ENCODE peak calls at places on chromosomes 6 and 20, in four cellular contexts. One of them, this sample, is unnamed.

GRCh38 chr6:66429220-66429619 is 722.2 kb upstream of the EYS start:
- DNase-seq in K562: no peak
- DNase-seq in A549: no peak
- DNase-seq in IMR-90: peak
- DNase-seq in this sample: no peak

GRCh38 chr20:17822540-17823155 is 122.9 kb downstream of the BANF2 start:
- DNase-seq in A549: no peak
- DNase-seq in IMR-90: no peak
- DNase-seq in K562: no peak
- DNase-seq in this sample: no peak

GRCh38 chr6:3906191-3907019 is 57.2 kb downstream of the FAM50B start:
- DNase-seq in K562: no peak
- DNase-seq in A549: no peak
- DNase-seq in IMR-90: no peak
- DNase-seq in this sample: no peak

GRCh38 chr6:165834613-165835259 is 171.7 kb upstream of the PDE10A start:
- DNase-seq in K562: no peak
- DNase-seq in IMR-90: peak
- DNase-seq in A549: peak
- DNase-seq in this sample: no peak

GRCh38 chr20:19934792-19935491 is 82.2 kb upstream of the NAA20 start:
- DNase-seq in IMR-90: no peak
- DNase-seq in K562: no peak
- DNase-seq in A549: peak
- DNase-seq in this sample: no peak

GRCh38 chr20:4135385-4136077 is 120.2 kb upstream of the RNF24 start:
- DNase-seq in K562: peak
- DNase-seq in A549: peak
- DNase-seq in IMR-90: peak
- DNase-seq in this sample: no peak

GRCh38 chr6:4582506-4582905 is 193.7 kb upstream of the CDYL start:
- DNase-seq in A549: no peak
- DNase-seq in K562: no peak
- DNase-seq in IMR-90: peak
- DNase-seq in this sample: no peak

GRCh38 chr6:150091466-150091865 is 22.5 kb upstream of the ULBP3 start:
- DNase-seq in IMR-90: no peak
- DNase-seq in A549: no peak
- DNase-seq in K562: no peak
- DNase-seq in this sample: no peak

GRCh38 chr6:139473239-139473701 is 98.8 kb upstream of the CITED2 start:
- DNase-seq in IMR-90: no peak
- DNase-seq in A549: no peak
- DNase-seq in K562: no peak
- DNase-seq in this sample: no peak

GRCh38 chr6:131946992-131947955 is 3.9 kb downstream of the CCN2 start:
- DNase-seq in IMR-90: peak
- DNase-seq in A549: no peak
- DNase-seq in K562: no peak
- DNase-seq in this sample: no peak

GRCh38 chr20:44627364-44628010 is 24.0 kb downstream of the ADA start:
- DNase-seq in A549: no peak
- DNase-seq in K562: peak
- DNase-seq in IMR-90: no peak
- DNase-seq in this sample: no peak

GRCh38 chr6:158500016-158500735 is 59.7 kb upstream of the TMEM181 start:
- DNase-seq in A549: no peak
- DNase-seq in K562: no peak
- DNase-seq in IMR-90: peak
- DNase-seq in this sample: no peak

GRCh38 chr6:87742106-87742505 is 40.1 kb upstream of the AKIRIN2 start:
- DNase-seq in IMR-90: no peak
- DNase-seq in K562: no peak
- DNase-seq in A549: no peak
- DNase-seq in this sample: no peak

DNA sequence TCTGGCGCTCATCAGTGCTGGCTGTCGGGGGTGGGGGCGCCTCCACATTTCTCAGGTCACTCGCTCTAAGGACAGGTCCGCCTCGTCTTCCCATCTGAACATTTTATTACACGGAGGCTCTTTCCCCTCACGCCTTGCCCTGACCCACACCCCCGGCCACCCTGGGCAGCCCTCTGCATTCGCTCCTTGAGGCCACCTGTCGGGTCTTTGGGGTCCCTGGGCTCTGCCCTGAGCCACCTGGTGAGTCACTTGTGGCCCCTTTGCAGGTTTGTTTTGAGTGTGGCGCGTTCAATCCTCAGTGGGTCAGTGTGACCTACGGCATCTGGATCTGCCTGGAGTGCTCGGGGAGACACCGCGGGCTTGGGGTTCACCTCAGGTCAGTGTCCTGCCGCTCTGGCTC is 3.2 kb downstream of the ARFGAP1 start:
- DNase-seq in K562: no peak
- DNase-seq in A549: no peak
- DNase-seq in IMR-90: no peak
- DNase-seq in this sample: no peak
- TF ChIP-seq MAFK in K562: no peak
- TF ChIP-seq MAFK in A549: no peak
- TF ChIP-seq MAFK in IMR-90: no peak
- TF ChIP-seq MAFK in this sample: no peak

DNA sequence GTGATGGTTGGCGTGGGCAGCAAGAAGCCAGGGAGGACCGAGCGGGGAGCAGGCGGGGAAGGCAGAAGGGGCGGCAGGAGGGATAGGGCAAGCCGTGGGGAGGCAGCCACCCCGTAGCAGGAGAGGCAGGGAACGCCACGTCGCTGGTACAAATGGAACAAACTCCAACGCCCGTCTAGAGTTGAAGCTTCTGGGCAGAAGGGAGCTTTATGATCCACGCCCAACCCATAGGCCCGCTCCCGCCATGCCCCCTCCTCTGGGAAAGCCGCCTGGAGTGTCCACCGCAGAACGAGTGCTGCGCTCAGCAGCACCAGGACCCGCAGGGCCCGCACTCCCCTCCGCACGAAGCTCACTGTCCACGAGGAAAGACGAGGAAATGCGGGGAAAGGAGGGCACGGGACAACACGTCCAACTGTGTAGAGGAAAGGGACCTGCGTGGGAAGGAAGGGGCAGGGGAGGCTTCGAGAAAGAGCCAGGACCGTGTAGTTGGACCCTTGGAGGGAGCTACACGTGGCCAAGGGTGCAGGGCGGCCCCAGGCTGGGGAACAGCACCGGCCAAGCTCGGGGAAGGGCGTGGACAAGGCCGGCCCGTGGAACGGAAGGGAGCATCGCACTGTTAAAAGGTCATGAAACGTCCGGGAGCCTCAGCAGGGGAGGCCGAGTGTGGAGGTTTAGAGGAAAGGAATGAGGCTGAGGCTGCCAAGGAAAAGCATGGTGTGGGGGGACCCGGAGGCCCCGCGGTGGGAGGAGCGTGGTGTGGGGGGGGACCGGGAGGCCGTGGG is 204.0 kb downstream of the DLL1 start:
- DNase-seq in IMR-90: no peak
- DNase-seq in A549: no peak
- DNase-seq in K562: no peak
- DNase-seq in this sample: no peak
- TF ChIP-seq MAFK in IMR-90: no peak
- TF ChIP-seq MAFK in A549: no peak
- TF ChIP-seq MAFK in K562: no peak
- TF ChIP-seq MAFK in this sample: no peak

GRCh38 chr20:48765359-48765758 is 62.4 kb downstream of the PREX1 start:
- DNase-seq in A549: no peak
- DNase-seq in IMR-90: no peak
- DNase-seq in K562: no peak
- DNase-seq in this sample: no peak
- TF ChIP-seq MAFK in A549: no peak
- TF ChIP-seq MAFK in IMR-90: no peak
- TF ChIP-seq MAFK in K562: no peak
- TF ChIP-seq MAFK in this sample: no peak

DNA sequence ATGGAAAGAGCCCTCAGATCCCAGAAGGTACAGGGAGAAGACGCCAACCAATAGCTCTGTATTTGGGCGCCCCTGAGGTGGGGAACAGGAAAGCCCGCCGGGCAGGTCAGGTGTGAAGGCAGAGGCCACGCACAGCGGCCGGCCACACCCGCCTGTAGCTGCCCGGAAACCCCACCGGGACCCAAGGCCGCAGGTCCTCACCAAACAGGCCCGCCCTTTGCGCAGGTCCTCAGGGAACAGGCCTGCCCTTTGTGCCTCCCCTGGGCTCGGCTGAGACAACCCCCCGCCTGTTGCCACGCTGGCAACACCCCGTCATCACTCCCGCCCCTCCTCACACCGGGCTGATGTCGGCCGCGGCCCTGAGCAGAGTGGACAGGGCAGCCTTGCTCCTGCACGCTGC is 44.9 kb upstream of the CHRNA4 start:
- DNase-seq in IMR-90: no peak
- DNase-seq in A549: no peak
- DNase-seq in K562: no peak
- DNase-seq in this sample: no peak
- TF ChIP-seq MAFK in IMR-90: no peak
- TF ChIP-seq MAFK in A549: no peak
- TF ChIP-seq MAFK in K562: no peak
- TF ChIP-seq MAFK in this sample: no peak

GRCh38 chr6:120994573-120994967 is 339.7 kb downstream of the TBC1D32 start:
- DNase-seq in IMR-90: no peak
- DNase-seq in K562: no peak
- DNase-seq in A549: no peak
- DNase-seq in this sample: no peak
- TF ChIP-seq MAFK in IMR-90: no peak
- TF ChIP-seq MAFK in K562: no peak
- TF ChIP-seq MAFK in A549: no peak
- TF ChIP-seq MAFK in this sample: no peak

DNA sequence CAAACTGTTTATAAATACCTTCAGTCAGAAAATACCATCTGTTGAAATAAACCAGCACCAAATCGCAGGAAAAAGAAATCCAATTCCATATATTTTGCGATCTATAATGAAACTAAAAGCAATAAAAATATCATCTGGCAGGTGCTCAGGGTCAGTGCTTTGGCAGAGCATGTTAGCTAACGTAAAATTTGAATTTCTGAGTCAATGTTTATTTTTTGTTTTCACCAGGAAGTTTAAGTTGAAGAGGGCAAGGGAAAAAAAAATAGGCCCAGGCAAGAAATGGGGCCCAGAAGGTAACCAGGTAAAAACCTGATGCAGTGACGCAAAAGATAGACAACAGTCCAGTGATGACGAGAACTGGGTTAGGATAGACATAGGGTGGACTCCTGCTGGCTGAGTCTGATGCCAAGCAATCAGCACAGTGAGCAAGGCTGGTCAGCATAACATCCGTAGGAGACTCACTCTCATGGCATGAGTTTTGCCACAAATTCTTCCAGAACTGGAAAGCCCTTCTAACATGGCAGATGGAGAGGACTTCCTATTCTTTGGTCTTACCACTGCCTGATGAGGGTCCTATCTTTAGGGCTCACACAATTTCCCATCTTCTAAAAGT is 42.2 kb downstream of the ZHX3 start:
- DNase-seq in IMR-90: peak
- DNase-seq in A549: no peak
- DNase-seq in K562: no peak
- DNase-seq in this sample: no peak
- TF ChIP-seq MAFK in IMR-90: no peak
- TF ChIP-seq MAFK in A549: no peak
- TF ChIP-seq MAFK in K562: no peak
- TF ChIP-seq MAFK in this sample: no peak

DNA sequence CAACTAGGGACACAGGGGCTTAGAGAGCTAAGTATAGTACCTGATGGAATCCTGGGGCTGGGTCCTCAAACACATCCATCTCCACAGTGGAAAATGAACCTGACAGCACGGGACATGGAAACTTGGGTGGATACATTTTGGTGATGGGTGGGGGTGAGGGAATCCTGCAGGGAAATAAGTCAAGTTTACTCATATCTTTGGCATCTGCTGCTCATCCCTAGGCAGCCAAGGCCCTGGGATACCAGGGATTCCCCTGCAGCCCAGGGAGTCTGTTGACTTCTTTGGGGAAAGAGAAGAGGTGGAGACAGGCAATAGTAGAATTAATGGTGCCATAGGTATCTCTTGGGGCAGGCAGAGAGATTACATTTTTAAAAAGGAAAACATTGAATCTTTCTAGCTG is 6.6 kb downstream of the APOBEC2 start:
- DNase-seq in K562: no peak
- DNase-seq in IMR-90: peak
- DNase-seq in A549: no peak
- DNase-seq in this sample: no peak
- TF ChIP-seq MAFK in K562: no peak
- TF ChIP-seq MAFK in IMR-90: no peak
- TF ChIP-seq MAFK in A549: no peak
- TF ChIP-seq MAFK in this sample: no peak